ENCODE peak calls at places on chromosomes 13 and 19, in ten cellular contexts. H, A, R, O, D, W, B, Y, K and J are unnamed samples.

GRCh38 chr19:33628921-33629825 is 7.4 kb downstream of the CHST8 start:
- DNase-seq in H (no peak), A (no peak), R (peak), O (no peak), D (no peak), W (no peak), B (no peak), Y (no peak), K (no peak), J (no peak)

GRCh38 chr19:2259331-2259730 is 3.1 kb upstream of the JSRP1 start:
- DNase-seq in H (no peak), A (no peak), R (no peak), O (no peak), D (no peak), W (no peak), B (no peak), Y (no peak), K (no peak), J (no peak)

GRCh38 chr19:4970558-4971423 is 1.9 kb downstream of the KDM4B start:
- DNase-seq in H (no peak), A (no peak), R (peak), O (peak), D (peak), W (no peak), B (peak), Y (no peak), K (no peak), J (no peak)

GRCh38 chr13:113428871-113429607 is 24.2 kb downstream of the ADPRHL1 start:
- DNase-seq in H (no peak), A (no peak), R (no peak), O (no peak), D (no peak), W (no peak), B (no peak), Y (no peak), K (no peak), J (no peak)

GRCh38 chr13:86877449-86877848 is 793.7 kb upstream of the SLITRK5 start:
- DNase-seq in H (no peak), A (no peak), R (no peak), O (no peak), D (no peak), W (no peak), B (no peak), Y (no peak), K (no peak), J (no peak)

GRCh38 chr19:49556412-49557398 is 23.7 kb downstream of the NOSIP start:
- DNase-seq in H (no peak), A (peak), R (no peak), O (no peak), D (peak), W (no peak), B (peak), Y (no peak), K (no peak), J (no peak)

GRCh38 chr13:30681489-30682242 is 53.7 kb upstream of the ALOX5AP start:
- DNase-seq in H (no peak), A (no peak), R (no peak), O (peak), D (no peak), W (no peak), B (no peak), Y (no peak), K (peak), J (peak)

GRCh38 chr13:50080158-50080855 is 65.1 kb downstream of the KCNRG start:
- DNase-seq in H (no peak), A (peak), R (peak), O (peak), D (no peak), W (no peak), B (peak), Y (peak), K (no peak), J (peak)

GRCh38 chr13:23946067-23946466 is 48.8 kb upstream of the C1QTNF9B start:
- DNase-seq in H (no peak), A (no peak), R (no peak), O (no peak), D (no peak), W (no peak), B (no peak), Y (no peak), K (no peak), J (no peak)

GRCh38 chr19:17496337-17496997 is 15.0 kb upstream of the PGLS start:
- DNase-seq in H (peak), A (peak), R (peak), O (peak), D (peak), W (peak), B (peak), Y (peak), K (peak), J (peak)

GRCh38 chr13:26604784-26605183 is 47.3 kb downstream of the WASF3 start:
- DNase-seq in H (no peak), A (no peak), R (no peak), O (no peak), D (peak), W (no peak), B (peak), Y (no peak), K (no peak), J (no peak)

GRCh38 chr13:42364613-42365000 is 92.7 kb downstream of the AKAP11 start:
- DNase-seq in H (no peak), A (no peak), R (no peak), O (no peak), D (no peak), W (no peak), B (no peak), Y (no peak), K (no peak), J (no peak)

GRCh38 chr19:12232961-12233360 is 61.7 kb downstream of the ZNF44 start:
- DNase-seq in H (no peak), A (no peak), R (no peak), O (no peak), D (no peak), W (no peak), B (no peak), Y (no peak), K (no peak), J (no peak)

GRCh38 chr13:42380420-42381164 is 108.6 kb downstream of the AKAP11 start:
- DNase-seq in H (no peak), A (no peak), R (no peak), O (no peak), D (no peak), W (no peak), B (no peak), Y (no peak), K (no peak), J (no peak)

GRCh38 chr19:31352296-31352781 is 3.1 kb upstream of the TSHZ3 start:
- DNase-seq in H (no peak), A (no peak), R (no peak), O (no peak), D (no peak), W (no peak), B (no peak), Y (no peak), K (no peak), J (no peak)

GRCh38 chr13:42181381-42181953 is 90.5 kb upstream of the AKAP11 start:
- DNase-seq in H (no peak), A (peak), R (no peak), O (no peak), D (no peak), W (no peak), B (no peak), Y (no peak), K (no peak), J (peak)

GRCh38 chr19:47142779-47143178 is 12.1 kb downstream of the SAE1 start:
- DNase-seq in H (no peak), A (no peak), R (no peak), O (peak), D (no peak), W (no peak), B (no peak), Y (no peak), K (no peak), J (peak)

GRCh38 chr13:21232599-21232998 is 56.1 kb downstream of the MRPL57 start:
- DNase-seq in H (no peak), A (no peak), R (no peak), O (peak), D (no peak), W (no peak), B (no peak), Y (no peak), K (peak), J (no peak)

GRCh38 chr13:102582256-102582655 is 14.5 kb upstream of the TPP2 start:
- DNase-seq in H (no peak), A (peak), R (no peak), O (no peak), D (no peak), W (no peak), B (no peak), Y (no peak), K (no peak), J (no peak)

GRCh38 chr13:91331047-91331915 is 16.2 kb upstream of the MIR17HG start:
- DNase-seq in H (no peak), A (no peak), R (no peak), O (no peak), D (no peak), W (no peak), B (no peak), Y (no peak), K (no peak), J (no peak)

GRCh38 chr13:105665284-105665683 is 870.2 kb downstream of the EFNB2 start:
- DNase-seq in H (no peak), A (no peak), R (no peak), O (no peak), D (no peak), W (no peak), B (no peak), Y (peak), K (peak), J (peak)

GRCh38 chr13:20435616-20436368 is 89.9 kb downstream of the CRYL1 start:
- DNase-seq in H (no peak), A (no peak), R (no peak), O (no peak), D (no peak), W (no peak), B (no peak), Y (no peak), K (no peak), J (no peak)

GRCh38 chr19:5052515-5052914 is 83.6 kb downstream of the KDM4B start:
- DNase-seq in H (no peak), A (no peak), R (no peak), O (no peak), D (no peak), W (no peak), B (no peak), Y (no peak), K (no peak), J (no peak)

GRCh38 chr19:12936582-12936981 is 1.8 kb upstream of the CALR start:
- DNase-seq in H (no peak), A (no peak), R (no peak), O (no peak), D (no peak), W (no peak), B (no peak), Y (no peak), K (no peak), J (no peak)

GRCh38 chr19:20067898-20068297 is 9.9 kb upstream of the ZNF90 start:
- DNase-seq in H (no peak), A (no peak), R (no peak), O (no peak), D (no peak), W (no peak), B (no peak), Y (no peak), K (no peak), J (no peak)

GRCh38 chr19:39498262-39499081 is at the start of gene DLL3:
- DNase-seq in H (no peak), A (no peak), R (no peak), O (no peak), D (no peak), W (no peak), B (no peak), Y (no peak), K (no peak), J (no peak)

GRCh38 chr13:26721251-26721939 is 39.2 kb downstream of the GPR12 start:
- DNase-seq in H (peak), A (peak), R (peak), O (no peak), D (no peak), W (no peak), B (no peak), Y (no peak), K (no peak), J (no peak)

GRCh38 chr19:52941941-52942370 is 18.7 kb upstream of the ZNF888 start:
- DNase-seq in H (peak), A (peak), R (peak), O (peak), D (peak), W (no peak), B (peak), Y (no peak), K (peak), J (peak)

GRCh38 chr13:29702912-29703351 is 107.4 kb upstream of the SLC7A1 start:
- DNase-seq in H (no peak), A (no peak), R (no peak), O (peak), D (no peak), W (peak), B (peak), Y (no peak), K (peak), J (peak)

GRCh38 chr13:99774644-99775043 is 196.9 kb downstream of the ZIC5 start:
- DNase-seq in H (no peak), A (no peak), R (no peak), O (no peak), D (no peak), W (no peak), B (no peak), Y (no peak), K (no peak), J (no peak)

GRCh38 chr19:46943150-46943946 is 76.3 kb upstream of the NPAS1 start:
- DNase-seq in H (no peak), A (no peak), R (no peak), O (no peak), D (no peak), W (no peak), B (no peak), Y (no peak), K (no peak), J (no peak)

GRCh38 chr13:102035969-102036368 is 365.9 kb downstream of the FGF14 start:
- DNase-seq in H (no peak), A (no peak), R (no peak), O (no peak), D (no peak), W (no peak), B (no peak), Y (no peak), K (no peak), J (no peak)

GRCh38 chr19:46350029-46350757 is 3.3 kb downstream of the PPP5C start:
- DNase-seq in H (no peak), A (peak), R (no peak), O (no peak), D (no peak), W (no peak), B (no peak), Y (no peak), K (no peak), J (no peak)

GRCh38 chr19:19506592-19506991 is 8.8 kb downstream of the TSSK6 start:
- DNase-seq in H (no peak), A (no peak), R (no peak), O (no peak), D (peak), W (no peak), B (no peak), Y (no peak), K (no peak), J (no peak)

GRCh38 chr19:55082023-55082851 is 6.6 kb downstream of the EPS8L1 start:
- DNase-seq in H (peak), A (peak), R (no peak), O (peak), D (no peak), W (peak), B (no peak), Y (no peak), K (peak), J (no peak)

GRCh38 chr19:45406957-45407375 is 522 bp downstream of the POLR1G start:
- DNase-seq in H (no peak), A (no peak), R (no peak), O (no peak), D (no peak), W (no peak), B (no peak), Y (no peak), K (no peak), J (no peak)

GRCh38 chr19:1360126-1360817 is 23.4 kb upstream of the NDUFS7 start:
- DNase-seq in H (no peak), A (no peak), R (no peak), O (no peak), D (no peak), W (no peak), B (no peak), Y (no peak), K (no peak), J (no peak)

GRCh38 chr13:85930108-85930507 is 130.9 kb upstream of the SLITRK6 start:
- DNase-seq in H (no peak), A (no peak), R (no peak), O (no peak), D (no peak), W (no peak), B (no peak), Y (no peak), K (no peak), J (no peak)

GRCh38 chr19:38031423-38031770 is 124.4 kb downstream of the SIPA1L3 start:
- DNase-seq in H (no peak), A (no peak), R (no peak), O (no peak), D (no peak), W (peak), B (no peak), Y (no peak), K (no peak), J (peak)